ENCODE peak calls at places on chromosomes 16 and 17, in seven cellular contexts. One of them, this sample, is unnamed.

GRCh38 chr17:41915566-41915965 is 3.2 kb downstream of the ACLY start:
- DNase-seq in Caco-2: peak
- DNase-seq in ascending aorta: no peak
- DNase-seq in adrenal gland: no peak
- DNase-seq in lower lobe of right lung: no peak
- DNase-seq in body of pancreas: no peak
- DNase-seq in epithelial cell of esophagus: peak
- DNase-seq in this sample: no peak

GRCh38 chr17:2808367-2809335 is 12.4 kb downstream of the RAP1GAP2 start:
- DNase-seq in Caco-2: no peak
- DNase-seq in adrenal gland: no peak
- DNase-seq in ascending aorta: no peak
- DNase-seq in lower lobe of right lung: no peak
- DNase-seq in epithelial cell of esophagus: no peak
- DNase-seq in body of pancreas: no peak
- DNase-seq in this sample: no peak

GRCh38 chr17:50950002-50950877 is 84.1 kb upstream of the TOB1 start:
- DNase-seq in body of pancreas: peak
- DNase-seq in Caco-2: peak
- DNase-seq in lower lobe of right lung: peak
- DNase-seq in ascending aorta: peak
- DNase-seq in epithelial cell of esophagus: peak
- DNase-seq in adrenal gland: peak
- DNase-seq in this sample: peak

GRCh38 chr17:68200689-68201424 is 47.0 kb upstream of the AMZ2 start:
- DNase-seq in Caco-2: peak
- DNase-seq in body of pancreas: peak
- DNase-seq in epithelial cell of esophagus: peak
- DNase-seq in lower lobe of right lung: peak
- DNase-seq in adrenal gland: peak
- DNase-seq in ascending aorta: peak
- DNase-seq in this sample: no peak

GRCh38 chr17:38871247-38871991 is 1.6 kb downstream of the LASP1 start:
- DNase-seq in adrenal gland: peak
- DNase-seq in body of pancreas: peak
- DNase-seq in Caco-2: peak
- DNase-seq in epithelial cell of esophagus: peak
- DNase-seq in ascending aorta: peak
- DNase-seq in lower lobe of right lung: peak
- DNase-seq in this sample: no peak

GRCh38 chr17:2195729-2196128 is 107.9 kb downstream of the SMG6 start:
- DNase-seq in ascending aorta: no peak
- DNase-seq in adrenal gland: no peak
- DNase-seq in epithelial cell of esophagus: peak
- DNase-seq in Caco-2: no peak
- DNase-seq in lower lobe of right lung: no peak
- DNase-seq in body of pancreas: no peak
- DNase-seq in this sample: no peak

GRCh38 chr17:79842656-79843474 is 3.6 kb upstream of the CBX4 start:
- DNase-seq in ascending aorta: no peak
- DNase-seq in lower lobe of right lung: no peak
- DNase-seq in epithelial cell of esophagus: no peak
- DNase-seq in adrenal gland: no peak
- DNase-seq in Caco-2: peak
- DNase-seq in body of pancreas: peak
- DNase-seq in this sample: no peak

GRCh38 chr16:89657442-89658220 is at the start of the genes CHMP1A and SPATA33:
- DNase-seq in lower lobe of right lung: peak
- DNase-seq in Caco-2: peak
- DNase-seq in body of pancreas: peak
- DNase-seq in epithelial cell of esophagus: peak
- DNase-seq in ascending aorta: peak
- DNase-seq in adrenal gland: peak
- DNase-seq in this sample: no peak

GRCh38 chr16:65937455-65937854 is 429.0 kb upstream of the CDH5 start:
- DNase-seq in Caco-2: no peak
- DNase-seq in ascending aorta: no peak
- DNase-seq in adrenal gland: no peak
- DNase-seq in lower lobe of right lung: no peak
- DNase-seq in body of pancreas: no peak
- DNase-seq in epithelial cell of esophagus: no peak
- DNase-seq in this sample: no peak

DNA sequence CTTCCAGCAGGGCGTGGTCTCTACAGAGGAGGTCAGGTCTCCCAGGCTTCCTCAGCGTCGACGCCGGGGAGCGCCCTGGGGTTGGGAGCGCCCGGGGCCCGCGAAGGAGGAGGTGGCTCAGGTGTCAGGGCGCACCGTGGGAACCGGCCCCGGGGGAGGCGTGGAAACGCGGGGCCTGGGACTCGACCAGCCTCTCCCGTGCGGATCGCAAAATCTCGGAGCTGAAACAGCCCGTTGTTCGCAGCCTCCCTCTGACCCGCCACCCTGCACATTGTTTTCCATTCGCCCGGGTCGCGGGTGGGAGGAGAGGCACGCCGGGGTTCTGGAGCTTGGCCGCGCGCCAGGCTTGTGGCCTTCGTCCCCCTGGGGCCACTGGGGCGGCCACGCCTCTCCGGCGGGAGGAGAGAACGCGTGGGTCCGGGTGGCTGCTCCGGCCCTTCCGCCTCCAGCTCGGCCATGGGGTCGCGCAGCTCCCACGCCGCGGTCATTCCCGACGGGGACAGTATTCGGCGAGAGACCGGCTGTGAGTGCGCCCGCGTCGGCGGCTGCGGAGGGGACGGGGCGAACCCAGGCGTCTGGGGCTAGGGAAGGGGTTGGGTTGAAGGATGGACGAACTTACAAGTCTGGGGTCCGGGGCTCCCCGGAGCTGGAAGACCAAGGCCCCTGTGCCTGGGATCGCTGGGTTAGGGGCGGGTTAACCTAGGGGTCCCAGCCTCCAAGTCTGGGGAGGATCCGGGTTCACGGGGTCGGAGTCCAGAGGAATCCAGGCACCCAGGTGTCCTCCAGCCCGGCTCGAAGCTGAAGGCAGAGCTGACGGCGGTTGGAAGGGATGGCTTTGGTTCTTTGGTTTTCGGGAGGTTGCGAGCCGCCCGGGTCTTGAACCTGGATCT is at the start of gene CHP2:
- DNase-seq in epithelial cell of esophagus: peak
- DNase-seq in ascending aorta: no peak
- DNase-seq in adrenal gland: no peak
- DNase-seq in lower lobe of right lung: peak
- DNase-seq in body of pancreas: peak
- DNase-seq in Caco-2: no peak
- DNase-seq in this sample: no peak
- H3K4me3 ChIP-seq in epithelial cell of esophagus: peak
- H3K4me3 ChIP-seq in ascending aorta: peak
- H3K4me3 ChIP-seq in adrenal gland: no peak
- H3K4me3 ChIP-seq in lower lobe of right lung: peak
- H3K4me3 ChIP-seq in body of pancreas: no peak
- H3K4me3 ChIP-seq in Caco-2: peak
- H3K4me3 ChIP-seq in this sample: no peak

DNA sequence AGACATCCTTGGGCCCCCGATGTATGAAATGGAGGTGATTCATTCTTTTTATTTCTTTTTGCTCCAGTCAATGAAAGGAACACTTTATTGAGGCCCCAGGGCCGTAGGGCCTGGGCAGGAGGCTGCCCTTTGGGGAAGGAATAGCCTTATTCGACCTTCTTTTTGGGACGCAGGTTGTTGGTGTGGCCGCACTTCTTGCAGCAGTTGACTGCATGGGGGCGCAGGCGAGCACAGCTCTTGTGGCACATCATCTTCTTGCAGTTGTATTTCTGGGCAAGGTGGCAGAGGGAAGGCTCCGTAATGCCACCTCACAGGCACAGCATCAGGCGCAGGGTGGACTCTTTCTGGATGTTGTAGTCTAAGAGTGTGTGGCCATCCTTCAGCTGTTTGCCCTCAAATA is 50.9 kb downstream of the SIAH1 start:
- DNase-seq in lower lobe of right lung: no peak
- DNase-seq in adrenal gland: no peak
- DNase-seq in epithelial cell of esophagus: no peak
- DNase-seq in ascending aorta: no peak
- DNase-seq in Caco-2: no peak
- DNase-seq in body of pancreas: no peak
- DNase-seq in this sample: no peak
- TF ChIP-seq CTCF in lower lobe of right lung: no peak
- TF ChIP-seq CTCF in adrenal gland: no peak
- TF ChIP-seq CTCF in epithelial cell of esophagus: no peak
- TF ChIP-seq CTCF in ascending aorta: no peak
- TF ChIP-seq CTCF in Caco-2: no peak
- TF ChIP-seq CTCF in body of pancreas: no peak
- TF ChIP-seq CTCF in this sample: no peak

GRCh38 chr16:58464916-58465731 is 34.8 kb upstream of the NDRG4 start:
- DNase-seq in adrenal gland: peak
- DNase-seq in ascending aorta: no peak
- DNase-seq in lower lobe of right lung: no peak
- DNase-seq in epithelial cell of esophagus: no peak
- DNase-seq in Caco-2: peak
- DNase-seq in body of pancreas: no peak
- DNase-seq in this sample: no peak

GRCh38 chr16:58465817-58466216 is 34.1 kb upstream of the NDRG4 start:
- DNase-seq in body of pancreas: no peak
- DNase-seq in epithelial cell of esophagus: no peak
- DNase-seq in Caco-2: no peak
- DNase-seq in lower lobe of right lung: no peak
- DNase-seq in adrenal gland: no peak
- DNase-seq in ascending aorta: no peak
- DNase-seq in this sample: no peak

GRCh38 chr16:58462997-58463891 is 36.7 kb upstream of the NDRG4 start:
- DNase-seq in adrenal gland: peak
- DNase-seq in epithelial cell of esophagus: no peak
- DNase-seq in body of pancreas: no peak
- DNase-seq in Caco-2: no peak
- DNase-seq in lower lobe of right lung: no peak
- DNase-seq in ascending aorta: no peak
- DNase-seq in this sample: no peak

GRCh38 chr16:58462499-58462996 is 37.4 kb upstream of the NDRG4 start:
- DNase-seq in lower lobe of right lung: no peak
- DNase-seq in ascending aorta: no peak
- DNase-seq in body of pancreas: no peak
- DNase-seq in adrenal gland: no peak
- DNase-seq in epithelial cell of esophagus: no peak
- DNase-seq in Caco-2: no peak
- DNase-seq in this sample: no peak

GRCh38 chr16:58464047-58464915 is 35.7 kb upstream of the NDRG4 start:
- DNase-seq in epithelial cell of esophagus: no peak
- DNase-seq in adrenal gland: peak
- DNase-seq in body of pancreas: peak
- DNase-seq in Caco-2: peak
- DNase-seq in ascending aorta: no peak
- DNase-seq in lower lobe of right lung: no peak
- DNase-seq in this sample: no peak
- H3K4me3 ChIP-seq in epithelial cell of esophagus: no peak
- H3K4me3 ChIP-seq in adrenal gland: peak
- H3K4me3 ChIP-seq in body of pancreas: peak
- H3K4me3 ChIP-seq in Caco-2: peak
- H3K4me3 ChIP-seq in ascending aorta: peak
- H3K4me3 ChIP-seq in lower lobe of right lung: peak
- H3K4me3 ChIP-seq in this sample: no peak

DNA sequence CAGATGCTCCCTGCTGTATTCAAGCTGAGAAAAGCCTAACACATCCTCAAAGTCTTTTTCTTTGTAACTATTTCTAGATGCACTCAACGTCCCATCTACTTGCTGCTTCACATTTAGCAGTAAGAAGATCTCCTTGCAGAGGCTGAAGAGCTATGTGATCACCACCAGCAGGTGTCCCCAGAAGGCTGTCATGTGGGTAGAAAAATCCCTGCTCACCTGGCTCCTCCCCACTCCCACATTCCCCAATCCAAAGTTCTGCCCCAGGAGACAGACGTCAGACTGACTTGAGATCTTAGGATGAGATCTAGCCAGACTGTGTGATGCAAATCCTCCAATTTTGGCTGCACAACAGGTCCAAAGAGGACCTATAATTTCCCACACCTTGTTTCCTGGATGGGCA is 1.1 kb downstream of the CCL13 start:
- DNase-seq in adrenal gland: no peak
- DNase-seq in Caco-2: peak
- DNase-seq in epithelial cell of esophagus: no peak
- DNase-seq in lower lobe of right lung: no peak
- DNase-seq in body of pancreas: no peak
- DNase-seq in ascending aorta: no peak
- DNase-seq in this sample: no peak
- TF ChIP-seq CTCF in adrenal gland: no peak
- TF ChIP-seq CTCF in Caco-2: no peak
- TF ChIP-seq CTCF in epithelial cell of esophagus: no peak
- TF ChIP-seq CTCF in lower lobe of right lung: no peak
- TF ChIP-seq CTCF in body of pancreas: no peak
- TF ChIP-seq CTCF in ascending aorta: no peak
- TF ChIP-seq CTCF in this sample: no peak

DNA sequence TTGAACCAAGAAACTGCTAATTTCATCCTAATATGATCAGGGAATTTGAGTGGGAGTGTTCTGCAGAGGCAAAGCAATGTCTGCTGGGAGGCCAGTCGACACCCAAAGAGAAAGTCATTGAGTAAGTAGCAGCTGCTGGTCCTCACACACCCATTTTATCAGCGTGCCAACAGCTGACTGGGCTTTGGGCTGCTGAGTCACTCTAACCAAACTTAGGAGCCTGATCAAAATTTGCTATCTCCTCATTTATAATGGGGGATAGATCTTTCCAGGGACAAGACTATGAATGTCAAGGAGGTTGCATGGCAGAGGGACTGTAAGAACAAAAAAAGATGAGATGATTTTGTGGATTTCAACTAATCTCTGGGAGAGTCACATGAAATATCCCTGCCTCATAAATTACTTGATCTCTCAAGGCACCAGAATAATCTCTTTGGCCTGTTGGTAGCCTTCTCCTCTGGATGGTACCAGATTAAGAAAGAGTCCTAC is 32.9 kb downstream of the CPSF4L start:
- DNase-seq in ascending aorta: peak
- DNase-seq in adrenal gland: peak
- DNase-seq in Caco-2: no peak
- DNase-seq in body of pancreas: peak
- DNase-seq in lower lobe of right lung: peak
- DNase-seq in epithelial cell of esophagus: peak
- DNase-seq in this sample: peak
- H3K4me3 ChIP-seq in ascending aorta: no peak
- H3K4me3 ChIP-seq in adrenal gland: no peak
- H3K4me3 ChIP-seq in Caco-2: no peak
- H3K4me3 ChIP-seq in body of pancreas: no peak
- H3K4me3 ChIP-seq in lower lobe of right lung: no peak
- H3K4me3 ChIP-seq in epithelial cell of esophagus: no peak
- H3K4me3 ChIP-seq in this sample: no peak

This sample was measured in AG09309.